ENCODE peak calls at places on chromosome 9, in nine cellular contexts. S, I, Y, X, N, E, C, O and G are unnamed samples.

GRCh38 chr9:136670571-136671253 is 8.0 kb downstream of the EGFL7 start:
- DNase-seq in S (no peak), I (no peak), Y (no peak), X (peak), N (no peak), E (no peak), C (no peak), O (no peak), G (no peak)

GRCh38 chr9:97237311-97237786 is 70.1 kb upstream of the CCDC180 start:
- DNase-seq in S (no peak), I (no peak), Y (no peak), X (no peak), N (no peak), E (no peak), C (no peak), O (no peak), G (no peak)

GRCh38 chr9:112945620-112946208 is 55.0 kb upstream of the SLC46A2 start:
- DNase-seq in S (no peak), I (no peak), Y (no peak), X (peak), N (no peak), E (no peak), C (no peak), O (no peak), G (no peak)

GRCh38 chr9:98998441-98999151 is 54.9 kb downstream of the COL15A1 start:
- DNase-seq in S (peak), I (peak), Y (no peak), X (peak), N (peak), E (peak), C (peak), O (no peak), G (peak)

GRCh38 chr9:112844771-112845542 is 45.7 kb downstream of the SLC46A2 start:
- DNase-seq in S (peak), I (no peak), Y (no peak), X (peak), N (peak), E (peak), C (peak), O (no peak), G (peak)

GRCh38 chr9:126550891-126551351 is 62.8 kb upstream of the LMX1B start:
- DNase-seq in S (no peak), I (no peak), Y (no peak), X (no peak), N (no peak), E (no peak), C (no peak), O (no peak), G (no peak)

GRCh38 chr9:91420471-91421021 is 3.1 kb downstream of the NFIL3 start:
- DNase-seq in S (no peak), I (no peak), Y (no peak), X (no peak), N (no peak), E (no peak), C (no peak), O (no peak), G (no peak)

GRCh38 chr9:87464110-87464991 is 33.3 kb upstream of the DAPK1 start:
- DNase-seq in S (no peak), I (no peak), Y (no peak), X (no peak), N (peak), E (no peak), C (no peak), O (no peak), G (peak)

GRCh38 chr9:3290231-3290840 is 235.5 kb downstream of the RFX3 start:
- DNase-seq in S (no peak), I (no peak), Y (no peak), X (no peak), N (no peak), E (no peak), C (no peak), O (no peak), G (no peak)

GRCh38 chr9:129811967-129812363 is 9.0 kb downstream of the TOR1B start:
- DNase-seq in S (no peak), I (no peak), Y (no peak), X (no peak), N (no peak), E (no peak), C (no peak), O (no peak), G (no peak)

GRCh38 chr9:114413909-114414308 is 26.1 kb upstream of the AKNA start:
- DNase-seq in S (no peak), I (no peak), Y (no peak), X (no peak), N (no peak), E (no peak), C (no peak), O (no peak), G (peak)

GRCh38 chr9:128113526-128114325 is 13.8 kb downstream of the PTGES2 start:
- DNase-seq in S (no peak), I (no peak), Y (no peak), X (no peak), N (no peak), E (peak), C (no peak), O (no peak), G (no peak)

GRCh38 chr9:98887918-98888510 is 55.7 kb upstream of the COL15A1 start:
- DNase-seq in S (no peak), I (no peak), Y (no peak), X (peak), N (no peak), E (no peak), C (peak), O (no peak), G (no peak)

GRCh38 chr9:134951461-134951860 is 33.7 kb upstream of the FCN1 start:
- DNase-seq in S (no peak), I (no peak), Y (no peak), X (no peak), N (no peak), E (no peak), C (no peak), O (no peak), G (no peak)

GRCh38 chr9:121927636-121928035 is 165.5 kb downstream of the TTLL11 start:
- DNase-seq in S (no peak), I (no peak), Y (no peak), X (no peak), N (no peak), E (no peak), C (no peak), O (no peak), G (no peak)

GRCh38 chr9:121926417-121926816 is 166.7 kb downstream of the TTLL11 start:
- DNase-seq in S (no peak), I (no peak), Y (no peak), X (no peak), N (no peak), E (no peak), C (no peak), O (no peak), G (no peak)

GRCh38 chr9:121930970-121931369 is 162.1 kb downstream of the TTLL11 start:
- DNase-seq in S (no peak), I (no peak), Y (no peak), X (no peak), N (no peak), E (no peak), C (no peak), O (no peak), G (no peak)

GRCh38 chr9:121927081-121927480 is 166.0 kb downstream of the TTLL11 start:
- DNase-seq in S (no peak), I (no peak), Y (no peak), X (no peak), N (no peak), E (no peak), C (no peak), O (no peak), G (no peak)

GRCh38 chr9:121929893-121930875 is 162.9 kb downstream of the TTLL11 start:
- DNase-seq in S (peak), I (no peak), Y (no peak), X (no peak), N (no peak), E (no peak), C (peak), O (no peak), G (no peak)
- TF ChIP-seq CTCF in S (peak), I (no peak), Y (no peak), X (peak), N (no peak), E (no peak), C (peak), O (no peak), G (no peak)

DNA sequence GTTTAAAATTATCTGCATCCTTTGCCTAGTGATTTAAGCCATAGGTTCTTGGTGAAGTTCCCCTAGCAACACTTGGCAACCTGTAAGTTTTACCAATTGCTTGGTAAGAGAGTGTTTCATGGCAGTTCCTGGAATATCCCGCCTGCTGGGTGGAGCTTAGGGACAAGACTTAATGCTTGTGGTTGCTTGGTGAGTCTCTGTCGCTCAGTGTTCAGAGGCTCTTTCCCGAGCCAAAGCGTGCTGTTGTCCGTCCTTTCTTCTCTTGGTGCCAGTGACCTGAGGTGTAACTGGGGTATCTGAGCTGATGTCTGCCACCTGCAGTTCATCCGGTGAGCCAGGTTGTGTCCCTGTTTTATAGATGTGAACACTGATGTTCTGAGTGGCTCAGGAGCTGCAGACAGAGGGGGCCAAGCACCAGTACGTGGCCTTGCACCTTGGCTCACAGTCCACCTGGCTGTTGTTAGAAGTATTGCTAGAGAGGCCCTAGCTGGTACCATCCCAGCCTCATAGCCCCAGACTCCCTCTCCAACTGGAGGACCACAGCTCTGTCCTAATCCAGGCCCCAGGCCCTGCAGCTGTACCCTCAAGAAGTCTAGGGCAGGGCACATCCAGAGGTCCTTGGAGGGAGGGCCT is 16.1 kb downstream of the PHF2 start:
- DNase-seq in S (peak), I (peak), Y (no peak), X (no peak), N (no peak), E (no peak), C (no peak), O (no peak), G (no peak)
- TF ChIP-seq CTCF in S (peak), I (no peak), Y (peak), X (no peak), N (no peak), E (no peak), C (no peak), O (no peak), G (no peak)

DNA sequence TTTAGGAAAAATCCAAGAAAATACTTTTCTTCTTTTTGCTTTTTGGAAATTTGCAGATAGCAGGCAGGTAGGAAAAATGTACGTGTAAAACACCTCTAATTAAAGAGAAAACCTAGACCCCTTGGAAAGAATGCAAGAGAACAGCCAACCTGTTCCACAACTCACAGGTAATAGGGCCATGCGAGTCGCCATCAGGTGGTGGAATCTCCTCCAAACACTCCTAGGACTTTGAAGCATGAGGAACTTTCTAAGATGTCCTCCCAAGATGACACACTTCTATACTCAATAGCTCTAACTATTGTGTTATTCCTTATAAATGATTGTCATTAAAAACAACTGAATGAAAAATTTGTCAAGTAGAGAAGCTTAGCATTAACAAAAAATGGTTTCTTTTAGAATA is 174.0 kb downstream of the TMC1 start:
- DNase-seq in S (no peak), I (no peak), Y (no peak), X (no peak), N (no peak), E (no peak), C (no peak), O (no peak), G (no peak)
- TF ChIP-seq CTCF in S (peak), I (no peak), Y (no peak), X (no peak), N (no peak), E (no peak), C (no peak), O (no peak), G (no peak)

GRCh38 chr9:69158471-69158870 is 15.6 kb upstream of the TJP2 start:
- DNase-seq in S (no peak), I (no peak), Y (no peak), X (no peak), N (no peak), E (no peak), C (no peak), O (no peak), G (no peak)
- TF ChIP-seq CTCF in S (no peak), I (no peak), Y (no peak), X (no peak), N (no peak), E (no peak), C (no peak), O (no peak), G (no peak)

GRCh38 chr9:68781866-68782265 is 76.8 kb downstream of the PIP5K1B start:
- DNase-seq in S (no peak), I (no peak), Y (no peak), X (no peak), N (no peak), E (no peak), C (no peak), O (no peak), G (no peak)

GRCh38 chr9:68778635-68779034 is 73.6 kb downstream of the PIP5K1B start:
- DNase-seq in S (no peak), I (no peak), Y (no peak), X (no peak), N (no peak), E (no peak), C (no peak), O (no peak), G (no peak)

GRCh38 chr9:68780735-68781134 is 75.7 kb downstream of the PIP5K1B start:
- DNase-seq in S (no peak), I (no peak), Y (no peak), X (peak), N (no peak), E (no peak), C (no peak), O (no peak), G (no peak)

GRCh38 chr9:68780377-68780707 is 75.3 kb downstream of the PIP5K1B start:
- DNase-seq in S (no peak), I (no peak), Y (no peak), X (no peak), N (no peak), E (no peak), C (no peak), O (no peak), G (no peak)

DNA sequence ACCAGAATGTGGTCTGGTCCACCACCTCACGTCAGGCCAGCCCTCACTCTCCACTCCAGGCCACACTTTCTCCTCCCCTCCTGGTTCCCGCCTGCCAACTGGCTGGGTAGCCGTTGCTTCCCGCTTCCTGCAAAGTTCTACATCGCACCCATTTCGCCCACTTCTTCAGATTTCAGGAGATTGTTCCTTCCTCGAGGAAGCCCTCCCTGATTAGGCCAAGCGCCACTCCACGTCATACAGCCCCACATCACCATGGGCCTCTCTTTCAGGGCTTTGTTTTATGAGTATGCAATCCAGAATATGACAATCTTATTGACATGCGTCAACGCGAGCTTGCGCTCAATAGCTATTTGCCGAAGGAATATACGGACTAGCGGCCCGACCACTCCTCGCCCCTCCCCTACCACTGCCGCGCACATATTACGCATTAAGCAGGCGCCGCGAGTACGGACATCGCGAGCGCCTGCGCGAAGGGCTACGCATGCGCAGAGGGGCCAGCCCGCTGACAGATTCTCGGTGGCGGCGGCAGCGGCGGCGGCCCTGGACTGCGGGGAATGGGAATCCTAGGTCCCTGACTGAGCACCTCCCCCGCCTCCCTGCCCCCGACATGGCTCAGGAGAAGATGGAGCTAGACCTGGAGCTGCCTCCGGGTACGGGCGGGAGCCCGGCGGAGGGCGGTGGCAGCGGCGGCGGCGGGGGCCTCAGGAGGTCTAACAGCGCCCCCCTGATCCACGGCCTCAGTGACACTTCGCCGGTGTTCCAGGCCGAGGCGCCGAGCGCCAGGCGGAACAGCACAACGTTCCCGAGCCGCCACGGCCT is 74.7 kb downstream of the PIP5K1B start:
- DNase-seq in S (peak), I (peak), Y (peak), X (peak), N (peak), E (peak), C (peak), O (peak), G (peak)
- TF ChIP-seq CTCF in S (peak), I (peak), Y (peak), X (peak), N (peak), E (no peak), C (peak), O (peak), G (peak)

DNA sequence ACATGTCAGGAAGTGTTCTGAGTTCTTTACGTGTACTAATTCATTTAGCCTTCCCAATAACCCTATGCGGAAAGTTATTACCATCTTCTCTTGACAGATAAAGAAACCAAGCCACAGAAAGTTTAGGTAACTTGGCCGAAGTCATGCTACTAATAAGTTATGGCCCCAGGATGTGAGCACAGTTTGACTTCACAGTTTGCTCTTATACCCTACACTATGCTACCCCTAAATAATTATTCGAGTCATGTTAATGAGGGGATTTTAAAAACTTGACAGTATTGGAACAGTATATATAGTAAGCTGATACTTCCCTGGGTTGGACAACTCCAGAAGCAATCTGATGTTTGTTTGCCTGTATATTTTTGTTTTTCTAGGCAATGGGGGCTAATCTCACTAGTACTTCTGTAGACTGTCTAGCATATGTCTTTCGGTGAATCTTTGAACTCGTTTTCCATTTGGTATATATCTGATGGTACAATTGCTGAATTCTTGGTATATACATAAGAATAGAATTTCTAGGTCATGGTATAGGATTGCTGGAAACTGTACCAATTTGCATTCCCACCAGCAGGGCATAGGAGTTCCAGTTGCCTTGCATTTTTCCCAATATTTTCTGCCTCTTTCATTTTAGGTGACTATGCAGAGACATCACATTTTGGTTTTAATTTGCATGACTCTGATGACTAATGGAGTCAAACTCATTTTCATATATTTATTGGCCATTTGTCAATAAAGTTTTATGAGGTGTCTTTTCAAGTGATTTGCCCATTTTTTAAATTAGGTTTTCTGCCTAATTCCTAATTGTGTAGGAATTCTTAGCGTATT is 29.2 kb upstream of the PDCD1LG2 start:
- DNase-seq in S (no peak), I (no peak), Y (no peak), X (no peak), N (no peak), E (no peak), C (no peak), O (no peak), G (no peak)
- TF ChIP-seq CTCF in S (no peak), I (no peak), Y (no peak), X (no peak), N (no peak), E (no peak), C (peak), O (no peak), G (no peak)

DNA sequence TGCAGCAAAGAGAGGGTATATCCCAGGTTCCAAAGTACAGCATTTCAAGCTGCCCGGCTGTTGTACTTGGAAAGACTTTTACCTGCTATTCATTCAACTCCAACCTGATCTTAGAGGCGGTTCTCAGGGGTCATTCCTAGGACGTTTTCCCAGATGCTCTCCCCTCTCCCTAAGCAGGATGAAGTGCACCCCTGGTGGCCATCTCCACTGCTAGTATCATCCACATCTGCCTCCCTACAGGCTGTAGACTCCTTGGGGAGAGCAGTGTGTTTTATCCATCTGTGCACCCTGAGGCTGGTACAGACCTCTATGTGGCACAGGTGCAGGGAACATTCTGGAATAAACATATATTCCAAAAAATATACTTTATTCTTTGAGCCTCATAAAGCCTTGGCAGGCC is 56.8 kb downstream of the PTPN3 start:
- DNase-seq in S (no peak), I (no peak), Y (no peak), X (no peak), N (no peak), E (no peak), C (no peak), O (no peak), G (no peak)
- TF ChIP-seq CTCF in S (no peak), I (no peak), Y (peak), X (no peak), N (no peak), E (no peak), C (no peak), O (no peak), G (peak)

DNA sequence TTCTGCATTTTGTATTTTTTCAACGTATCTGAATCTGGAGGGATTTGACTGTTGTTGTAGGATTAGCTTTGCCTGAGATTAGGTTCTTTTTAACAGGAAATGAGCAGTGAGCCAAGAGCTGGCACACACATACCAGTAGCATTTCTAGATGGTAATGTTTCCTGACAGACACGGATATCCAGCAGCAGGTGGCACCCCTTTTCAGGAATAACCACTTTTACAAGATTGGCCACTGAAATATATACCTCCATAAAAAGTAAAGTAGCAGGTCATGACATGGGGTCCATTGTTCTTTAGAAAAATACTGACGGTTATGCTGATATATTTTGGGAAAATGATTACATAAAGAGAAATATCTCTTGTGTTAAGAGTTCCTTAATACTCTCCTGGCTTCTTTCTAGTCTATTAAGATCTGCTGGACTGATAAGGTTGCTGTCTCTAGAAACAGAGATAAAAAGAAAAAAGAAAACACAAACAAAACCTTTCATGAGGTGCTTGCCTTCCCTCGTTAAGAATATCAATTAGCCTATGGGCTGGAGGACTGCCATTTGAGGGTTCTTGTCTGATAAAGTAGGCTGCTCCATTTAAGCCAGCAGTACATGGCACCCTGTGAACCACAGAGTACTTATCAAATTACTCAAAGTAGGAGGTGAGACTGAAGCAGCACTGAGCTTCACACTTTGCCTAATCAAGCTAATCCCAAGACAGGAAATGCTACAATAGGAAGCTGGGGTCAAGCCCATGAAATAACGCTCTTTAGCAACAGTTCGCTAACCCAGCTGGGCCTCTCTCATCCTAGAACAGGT is 101.6 kb upstream of the PCA3 start:
- DNase-seq in S (no peak), I (no peak), Y (no peak), X (no peak), N (no peak), E (no peak), C (no peak), O (no peak), G (no peak)
- TF ChIP-seq CTCF in S (no peak), I (no peak), Y (no peak), X (no peak), N (no peak), E (no peak), C (no peak), O (no peak), G (no peak)